ENCODE peak calls at places on chromosomes 4 and X, in four cellular contexts. One of them, this sample, is unnamed.

GRCh38 chrX:131830400-131831184 is 192.5 kb upstream of the STK26 start:
- DNase-seq in endothelial cell: peak; percentile 76
- DNase-seq in H4: peak; percentile 96
- DNase-seq in heart right ventricle: peak; percentile 34
- DNase-seq in this sample: peak; percentile 88

GRCh38 chr4:144353240-144353639 is 212.7 kb upstream of the GYPA start:
- DNase-seq in H4: no peak
- DNase-seq in endothelial cell: no peak
- DNase-seq in heart right ventricle: no peak
- DNase-seq in this sample: no peak

GRCh38 chr4:140176735-140177134 is 22.8 kb upstream of the MAML3 start:
- DNase-seq in heart right ventricle: no peak
- DNase-seq in H4: peak; percentile 13
- DNase-seq in endothelial cell: no peak
- DNase-seq in this sample: no peak

GRCh38 chrX:16869393-16870094 is 618 bp downstream of the RBBP7 start:
- DNase-seq in heart right ventricle: peak; percentile 44
- DNase-seq in endothelial cell: peak; percentile 47
- DNase-seq in H4: no peak
- DNase-seq in this sample: peak; percentile 18

GRCh38 chr4:88101165-88101564 is 57.3 kb downstream of the ABCG2 start:
- DNase-seq in endothelial cell: no peak
- DNase-seq in heart right ventricle: no peak
- DNase-seq in H4: no peak
- DNase-seq in this sample: no peak

GRCh38 chrX:19955306-19955705 is 35.6 kb downstream of the BCLAF3 start:
- DNase-seq in heart right ventricle: no peak
- DNase-seq in H4: no peak
- DNase-seq in endothelial cell: no peak
- DNase-seq in this sample: no peak

GRCh38 chrX:120207009-120207610 is 43.5 kb upstream of the ZBTB33 start:
- DNase-seq in endothelial cell: no peak
- DNase-seq in H4: no peak
- DNase-seq in heart right ventricle: no peak
- DNase-seq in this sample: no peak

GRCh38 chrX:31236231-31236630 is 164.4 kb upstream of the FTHL17 start:
- DNase-seq in endothelial cell: no peak
- DNase-seq in heart right ventricle: no peak
- DNase-seq in H4: no peak
- DNase-seq in this sample: no peak

GRCh38 chrX:77949840-77950239 is 19.6 kb downstream of the PGAM4 start:
- DNase-seq in heart right ventricle: no peak
- DNase-seq in endothelial cell: no peak
- DNase-seq in H4: no peak
- DNase-seq in this sample: no peak

GRCh38 chrX:101617211-101618191 is at the start of gene ARMCX6:
- DNase-seq in H4: peak; percentile 23
- DNase-seq in heart right ventricle: peak; percentile 74
- DNase-seq in endothelial cell: peak; percentile 57
- DNase-seq in this sample: peak; percentile 81

GRCh38 chr4:65089666-65090065 is 580.6 kb downstream of the EPHA5 start:
- DNase-seq in endothelial cell: no peak
- DNase-seq in H4: peak; percentile 87
- DNase-seq in heart right ventricle: no peak
- DNase-seq in this sample: peak; percentile 9